ENCODE peak calls at places on chromosomes 13 and 19, in ten cellular contexts. F, E, I, J, C, X, Q, R, L and Z are unnamed samples.

GRCh38 chr13:60009300-60010248 is 154.2 kb downstream of the DIAPH3 start:
- DNase-seq in R (no peak), C (no peak), X (no peak), J (peak), F (peak), Q (no peak), L (peak), E (peak), I (no peak), Z (no peak)

GRCh38 chr13:57409121-57409520 is 222.4 kb upstream of the PCDH17 start:
- DNase-seq in C (no peak), Q (no peak), L (no peak), F (no peak), R (no peak), I (no peak), X (no peak), E (no peak), J (no peak), Z (no peak)

GRCh38 chr13:101307181-101307701 is 109.1 kb downstream of the NALCN start:
- DNase-seq in J (no peak), E (no peak), X (no peak), L (no peak), F (no peak), R (no peak), Q (no peak), I (no peak), C (no peak), Z (no peak)

GRCh38 chr13:69124996-69125395 is 982.6 kb upstream of the ATXN8OS start:
- DNase-seq in J (no peak), I (no peak), Q (no peak), E (no peak), X (no peak), C (no peak), L (no peak), F (no peak), R (no peak), Z (no peak)

GRCh38 chr19:35509018-35509652 is 4.3 kb downstream of the DMKN start:
- DNase-seq in C (peak), X (no peak), L (no peak), J (peak), Q (no peak), F (peak), I (peak), R (no peak), E (peak), Z (no peak)

GRCh38 chr13:33940898-33941297 is 122.9 kb downstream of the RFC3 start:
- DNase-seq in I (no peak), E (peak), L (no peak), C (no peak), J (no peak), Q (no peak), R (no peak), X (no peak), F (no peak), Z (peak)

GRCh38 chr13:73809561-73809960 is 324.6 kb downstream of the KLF12 start:
- DNase-seq in F (no peak), J (no peak), I (no peak), C (no peak), R (no peak), L (no peak), X (no peak), Q (no peak), E (peak), Z (no peak)

GRCh38 chr13:50509771-50510441 is 333.6 kb downstream of the DLEU7 start:
- DNase-seq in I (no peak), X (no peak), C (no peak), J (no peak), E (no peak), Q (no peak), F (no peak), R (no peak), L (no peak), Z (no peak)

GRCh38 chr13:77565635-77566034 is 30.1 kb downstream of the SCEL start:
- DNase-seq in F (no peak), E (peak), X (no peak), L (no peak), J (no peak), R (no peak), Q (no peak), I (no peak), C (no peak), Z (no peak)

GRCh38 chr13:23777571-23777870 is 111.7 kb downstream of the MIPEP start:
- DNase-seq in X (no peak), C (no peak), Q (no peak), R (no peak), E (no peak), F (peak), I (no peak), L (no peak), J (no peak), Z (no peak)

GRCh38 chr19:18445252-18445948 is 7.5 kb upstream of the ISYNA1 start:
- DNase-seq in C (no peak), X (no peak), Q (no peak), F (no peak), I (no peak), J (no peak), E (no peak), R (no peak), L (no peak), Z (no peak)

GRCh38 chr19:45676851-45677263 is 8.8 kb downstream of the GIPR start:
- DNase-seq in F (peak), Q (no peak), I (peak), J (peak), X (no peak), R (no peak), C (no peak), E (no peak), L (no peak), Z (no peak)

GRCh38 chr19:6415592-6416190 is 8.9 kb downstream of the KHSRP start:
- DNase-seq in J (no peak), C (no peak), L (no peak), I (no peak), Q (no peak), R (no peak), E (no peak), X (no peak), F (no peak), Z (no peak)

GRCh38 chr19:6418562-6418932 is 6.1 kb downstream of the KHSRP start:
- DNase-seq in F (no peak), I (no peak), R (no peak), X (no peak), Q (no peak), J (no peak), L (no peak), C (no peak), E (no peak), Z (no peak)

GRCh38 chr19:6416658-6417405 is 7.8 kb downstream of the KHSRP start:
- DNase-seq in J (no peak), I (no peak), R (no peak), E (no peak), L (no peak), F (no peak), C (no peak), Q (no peak), X (no peak), Z (no peak)

GRCh38 chr19:6414793-6415591 is 9.6 kb downstream of the KHSRP start:
- DNase-seq in F (no peak), L (no peak), R (no peak), I (no peak), J (no peak), C (no peak), E (no peak), Q (no peak), X (no peak), Z (no peak)

DNA sequence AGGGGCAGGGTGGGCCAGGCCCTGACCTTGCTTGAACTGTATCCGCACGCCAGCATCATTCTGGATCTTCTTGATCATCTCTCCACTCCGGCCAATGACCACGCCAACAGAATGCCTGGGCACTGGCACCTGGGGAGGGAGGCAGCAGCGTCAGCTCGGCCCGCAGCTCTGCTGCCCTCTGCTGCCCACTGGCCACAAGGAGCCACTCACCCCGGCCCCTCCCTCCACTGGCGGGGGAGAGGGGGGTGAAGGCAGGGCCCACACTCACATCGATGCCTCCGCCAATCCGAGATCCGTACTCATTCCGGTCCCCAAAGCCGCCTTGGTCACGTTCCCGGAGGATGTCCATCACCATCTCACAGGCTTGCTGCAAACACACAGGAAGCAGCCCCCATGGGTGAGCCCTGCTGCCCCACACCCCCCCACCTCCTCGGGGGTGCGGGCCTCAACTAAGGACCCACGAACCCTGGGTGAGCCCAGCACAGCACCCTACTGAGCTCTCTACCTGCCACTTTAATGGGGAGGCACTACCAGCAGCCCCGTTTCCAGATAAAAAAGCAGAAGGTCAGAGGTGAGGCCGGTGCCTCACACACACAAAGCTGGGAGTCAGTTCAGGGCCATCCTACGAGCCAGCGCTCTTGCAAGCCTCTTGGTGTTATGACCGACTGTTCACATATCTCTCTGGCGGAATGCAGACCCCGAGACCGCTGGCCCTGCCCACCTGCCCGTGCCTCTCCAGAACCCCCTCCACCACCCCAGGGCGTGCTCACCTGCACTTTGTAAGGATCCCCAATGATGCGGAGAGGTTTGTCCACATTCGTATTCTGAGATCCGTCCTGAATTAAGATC is 6.7 kb downstream of the KHSRP start:
- DNase-seq in I (no peak), F (no peak), R (no peak), X (no peak), L (no peak), C (peak), Q (peak), E (peak), J (peak), Z (no peak)
- H3K27ac ChIP-seq in I (no peak), F (no peak), R (no peak), X (no peak), L (no peak), C (peak), Q (no peak), E (no peak), J (no peak), Z (no peak)

DNA sequence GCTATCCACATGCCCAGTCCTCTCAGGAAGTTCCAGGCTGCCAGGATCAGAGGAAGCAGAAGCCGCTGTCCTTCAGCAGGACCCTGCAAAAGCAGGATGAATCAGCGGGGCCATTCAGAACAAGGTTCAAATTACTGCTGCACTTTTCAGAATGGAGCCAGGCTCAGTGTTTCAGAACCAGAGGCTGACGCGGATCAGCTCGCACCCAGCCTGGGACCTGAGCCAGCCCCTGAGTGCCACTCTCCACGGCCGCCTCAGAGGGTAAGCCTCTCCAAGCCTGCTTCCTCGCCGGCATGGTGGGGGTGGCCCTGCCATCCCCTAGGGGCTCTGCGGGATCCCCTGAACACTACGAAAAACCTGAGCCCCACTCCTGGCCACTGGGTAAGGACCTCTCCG is 24.7 kb downstream of the RASA3 start:
- DNase-seq in C (no peak), I (peak), F (no peak), E (no peak), L (peak), R (no peak), J (no peak), X (no peak), Q (no peak), Z (no peak)
- H3K27ac ChIP-seq in C (no peak), I (peak), F (peak), E (peak), L (no peak), R (no peak), J (no peak), X (no peak), Q (no peak), Z (no peak)

GRCh38 chr13:110322828-110323171 is 15.7 kb downstream of the COL4A2 start:
- DNase-seq in J (no peak), R (no peak), I (no peak), F (no peak), X (no peak), E (no peak), Q (no peak), L (no peak), C (no peak), Z (no peak)

GRCh38 chr13:110323172-110323851 is 16.2 kb downstream of the COL4A2 start:
- DNase-seq in R (no peak), I (no peak), E (peak), Q (no peak), F (no peak), X (no peak), L (no peak), C (no peak), J (no peak), Z (no peak)

GRCh38 chr13:110326263-110326904 is 19.3 kb downstream of the COL4A2 start:
- DNase-seq in Q (no peak), I (no peak), J (no peak), R (no peak), F (no peak), E (no peak), L (no peak), C (no peak), X (no peak), Z (no peak)

GRCh38 chr13:110322126-110322827 is 15.2 kb downstream of the COL4A2 start:
- DNase-seq in R (no peak), X (no peak), F (no peak), C (peak), I (no peak), E (no peak), Q (no peak), L (no peak), J (no peak), Z (no peak)

GRCh38 chr13:110323986-110324749 is 17.1 kb downstream of the COL4A2 start:
- DNase-seq in L (no peak), C (no peak), F (no peak), R (no peak), I (no peak), E (no peak), X (no peak), Q (no peak), J (no peak), Z (no peak)
- H3K27ac ChIP-seq in L (peak), C (no peak), F (peak), R (peak), I (peak), E (peak), X (peak), Q (no peak), J (no peak), Z (no peak)

DNA sequence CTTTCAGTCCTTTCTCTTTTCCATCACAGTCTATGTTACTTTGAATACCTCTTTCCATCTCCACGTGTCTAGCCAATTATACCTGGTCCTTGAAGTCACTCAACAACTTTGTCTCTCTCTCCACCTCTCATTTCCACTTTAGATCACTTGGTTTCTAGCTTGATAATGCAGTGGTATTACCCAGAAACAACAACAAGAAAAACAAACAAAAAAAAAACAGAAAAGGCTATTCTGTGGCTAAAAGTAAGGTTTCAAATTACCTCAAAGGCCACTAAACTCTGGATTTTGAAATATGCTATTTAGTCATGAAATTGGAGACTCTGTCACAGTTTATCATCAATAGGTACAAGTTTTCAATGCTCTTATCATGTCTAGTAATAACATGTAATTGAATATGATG is 184.8 kb downstream of the PCDH9 start:
- DNase-seq in F (no peak), C (no peak), E (no peak), L (no peak), Q (no peak), X (no peak), I (no peak), J (no peak), R (no peak), Z (no peak)
- H3K27ac ChIP-seq in F (no peak), C (no peak), E (no peak), L (no peak), Q (no peak), X (no peak), I (no peak), J (no peak), R (no peak), Z (no peak)

GRCh38 chr13:21365574-21365973 is 93.5 kb downstream of the ZDHHC20 start:
- DNase-seq in F (peak), Q (no peak), C (no peak), X (no peak), L (no peak), J (no peak), R (no peak), E (no peak), I (no peak), Z (no peak)
- H3K27ac ChIP-seq in F (no peak), Q (no peak), C (no peak), X (no peak), L (no peak), J (no peak), R (no peak), E (no peak), I (no peak), Z (no peak)

DNA sequence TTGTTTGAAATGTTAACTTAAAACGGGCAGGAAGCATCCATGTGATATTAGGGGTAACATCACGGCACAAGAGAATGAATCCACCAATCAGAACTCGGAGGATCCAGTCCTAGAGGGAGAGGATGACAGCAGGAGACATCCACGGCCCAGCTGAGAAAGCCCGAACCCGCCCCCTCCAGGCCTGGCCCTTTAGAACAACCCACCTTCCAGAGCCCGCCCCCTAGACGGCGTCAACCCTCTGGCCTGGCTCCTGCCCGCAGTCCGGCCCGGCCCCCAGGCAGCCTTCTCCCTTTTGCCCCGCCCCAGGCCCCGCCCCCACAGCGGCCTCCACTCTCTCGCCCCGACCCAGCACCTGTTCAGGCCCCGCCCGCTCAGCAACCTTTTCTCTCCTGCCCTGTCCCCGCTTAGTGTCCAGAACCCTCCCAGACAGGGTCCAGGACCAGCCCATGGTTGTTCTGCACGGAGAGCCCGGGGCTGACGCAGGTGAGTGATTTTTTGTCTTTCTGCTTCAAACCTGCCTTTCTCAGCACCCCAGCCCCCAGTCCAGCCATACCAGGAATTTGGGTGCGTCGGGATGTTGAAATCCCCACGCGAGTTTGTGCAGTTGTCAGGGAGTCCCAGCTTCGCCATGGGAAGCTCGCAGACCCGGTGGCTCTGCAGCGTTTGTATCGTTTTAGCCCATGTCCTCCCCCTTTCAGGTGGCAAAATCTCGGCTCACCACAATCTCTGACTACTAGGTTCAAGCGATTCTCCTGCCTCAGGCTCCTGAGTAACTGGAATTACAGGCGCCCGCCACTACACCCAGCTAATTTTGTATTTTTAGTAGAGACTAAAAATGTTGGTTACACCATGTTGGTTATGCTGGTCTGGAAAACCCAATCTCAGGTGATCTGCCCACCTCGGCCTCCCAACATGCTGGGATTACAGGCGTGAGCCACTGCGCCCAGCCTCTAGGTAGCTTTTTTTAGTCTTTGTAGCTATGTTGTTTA is 16.1 kb downstream of the ZNF816 start:
- DNase-seq in X (no peak), R (no peak), F (no peak), J (peak), E (no peak), Q (peak), I (no peak), L (peak), C (peak), Z (no peak)
- H3K27ac ChIP-seq in X (no peak), R (no peak), F (no peak), J (peak), E (no peak), Q (no peak), I (no peak), L (no peak), C (no peak), Z (peak)

GRCh38 chr13:79451500-79451962 is 29.4 kb upstream of the NDFIP2 start:
- DNase-seq in I (peak), J (no peak), X (no peak), R (no peak), E (peak), C (peak), F (peak), L (no peak), Q (no peak), Z (no peak)
- H3K27ac ChIP-seq in I (no peak), J (no peak), X (no peak), R (no peak), E (no peak), C (no peak), F (no peak), L (no peak), Q (no peak), Z (no peak)

DNA sequence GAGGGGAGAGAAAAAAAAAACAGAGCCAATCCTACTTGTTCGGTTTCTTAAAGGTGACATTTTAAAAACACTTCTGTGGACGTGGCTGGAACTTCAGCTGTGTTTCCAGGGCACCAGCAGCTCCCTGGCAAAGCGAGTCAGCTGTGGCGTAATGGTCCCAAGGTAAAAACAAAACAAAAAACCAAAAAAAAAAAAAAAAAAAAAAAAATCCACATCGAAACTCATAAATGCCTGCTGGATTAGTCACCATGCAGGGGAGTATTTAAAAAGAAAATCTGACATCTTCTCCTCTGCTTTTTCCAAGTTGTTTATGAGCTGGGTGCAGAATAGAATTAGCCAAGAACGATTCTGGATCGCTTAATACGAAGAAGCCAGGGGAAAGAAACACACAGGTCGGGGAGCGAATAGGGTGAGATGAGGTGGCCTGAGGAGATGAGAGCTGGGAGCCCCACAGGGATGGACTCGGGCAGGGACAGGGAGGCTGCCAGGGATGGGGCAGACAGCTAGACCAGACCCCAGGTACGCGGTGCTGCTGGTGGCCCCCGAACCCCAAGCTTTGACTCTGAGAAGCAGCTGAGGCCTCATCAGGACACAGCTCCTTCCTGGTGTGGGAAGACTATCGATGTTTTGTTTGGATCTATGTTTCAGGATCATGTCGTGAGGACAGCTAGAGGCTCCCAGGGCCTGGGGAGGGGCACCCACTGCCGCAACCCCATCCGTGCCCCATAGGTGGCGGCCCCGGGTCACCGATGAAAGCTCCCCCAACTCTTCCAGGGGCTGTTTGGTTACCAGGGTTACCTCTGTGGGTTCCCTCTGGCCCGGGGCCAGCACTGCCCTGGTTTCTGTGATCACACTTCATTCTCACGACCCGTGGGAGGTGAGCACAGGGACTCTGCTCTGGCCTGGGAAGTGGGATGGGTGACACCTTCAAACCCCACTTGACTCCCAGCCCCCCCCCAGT is 3.1 kb upstream of the CTXN1 start:
- DNase-seq in E (peak), L (no peak), F (no peak), J (peak), C (peak), Q (no peak), X (no peak), I (no peak), R (no peak), Z (peak)
- H3K27ac ChIP-seq in E (peak), L (peak), F (peak), J (peak), C (peak), Q (peak), X (peak), I (peak), R (peak), Z (peak)